ENCODE peak calls at places on chromosomes 6 and 20, in eight cellular contexts. One of them, this sample, is unnamed.

GRCh38 chr20:17493173-17493572 is 38.0 kb downstream of the BFSP1 start:
- DNase-seq in AG08396: no peak
- DNase-seq in HEK293T: no peak
- DNase-seq in activated naive CD8-positive, alpha-beta T cell treated with anti-CD3 and anti-CD28 coated beads, Interleukin-2, amount 10 ng/mL, durations not matched to agents 7 days and 5 days: no peak
- DNase-seq in fibroblast of lung: no peak
- DNase-seq in heart right ventricle: no peak
- DNase-seq in EL: no peak
- DNase-seq in SJSA1: no peak
- DNase-seq in this sample: no peak

GRCh38 chr20:642398-643174 is 10.4 kb downstream of the SRXN1 start:
- DNase-seq in AG08396: no peak
- DNase-seq in SJSA1: no peak
- DNase-seq in EL: no peak
- DNase-seq in HEK293T: no peak
- DNase-seq in activated naive CD8-positive, alpha-beta T cell treated with anti-CD3 and anti-CD28 coated beads, Interleukin-2, amount 10 ng/mL, durations not matched to agents 7 days and 5 days: no peak
- DNase-seq in heart right ventricle: peak
- DNase-seq in fibroblast of lung: peak
- DNase-seq in this sample: peak

GRCh38 chr6:40427196-40427595 is 160.0 kb downstream of the LRFN2 start:
- DNase-seq in HEK293T: no peak
- DNase-seq in activated naive CD8-positive, alpha-beta T cell treated with anti-CD3 and anti-CD28 coated beads, Interleukin-2, amount 10 ng/mL, durations not matched to agents 7 days and 5 days: no peak
- DNase-seq in SJSA1: no peak
- DNase-seq in EL: no peak
- DNase-seq in fibroblast of lung: no peak
- DNase-seq in AG08396: no peak
- DNase-seq in heart right ventricle: no peak
- DNase-seq in this sample: no peak

GRCh38 chr6:17042422-17043147 is 59.3 kb upstream of the STMND1 start:
- DNase-seq in AG08396: peak
- DNase-seq in heart right ventricle: peak
- DNase-seq in activated naive CD8-positive, alpha-beta T cell treated with anti-CD3 and anti-CD28 coated beads, Interleukin-2, amount 10 ng/mL, durations not matched to agents 7 days and 5 days: no peak
- DNase-seq in SJSA1: peak
- DNase-seq in HEK293T: peak
- DNase-seq in fibroblast of lung: peak
- DNase-seq in EL: peak
- DNase-seq in this sample: no peak

GRCh38 chr20:58054744-58055373 is 173.6 kb downstream of the ANKRD60 start:
- DNase-seq in HEK293T: no peak
- DNase-seq in AG08396: no peak
- DNase-seq in EL: no peak
- DNase-seq in activated naive CD8-positive, alpha-beta T cell treated with anti-CD3 and anti-CD28 coated beads, Interleukin-2, amount 10 ng/mL, durations not matched to agents 7 days and 5 days: no peak
- DNase-seq in SJSA1: no peak
- DNase-seq in fibroblast of lung: no peak
- DNase-seq in heart right ventricle: no peak
- DNase-seq in this sample: peak

GRCh38 chr6:108484016-108484415 is 76.7 kb upstream of the FOXO3 start:
- DNase-seq in SJSA1: no peak
- DNase-seq in EL: no peak
- DNase-seq in activated naive CD8-positive, alpha-beta T cell treated with anti-CD3 and anti-CD28 coated beads, Interleukin-2, amount 10 ng/mL, durations not matched to agents 7 days and 5 days: no peak
- DNase-seq in fibroblast of lung: peak
- DNase-seq in heart right ventricle: no peak
- DNase-seq in AG08396: no peak
- DNase-seq in HEK293T: no peak
- DNase-seq in this sample: no peak

GRCh38 chr6:166436195-166437139 is 53.7 kb upstream of the MPC1 start:
- DNase-seq in SJSA1: no peak
- DNase-seq in heart right ventricle: no peak
- DNase-seq in activated naive CD8-positive, alpha-beta T cell treated with anti-CD3 and anti-CD28 coated beads, Interleukin-2, amount 10 ng/mL, durations not matched to agents 7 days and 5 days: no peak
- DNase-seq in HEK293T: no peak
- DNase-seq in EL: no peak
- DNase-seq in AG08396: no peak
- DNase-seq in fibroblast of lung: no peak
- DNase-seq in this sample: no peak

GRCh38 chr6:106112446-106112845 is 26.3 kb downstream of the PRDM1 start:
- DNase-seq in SJSA1: no peak
- DNase-seq in EL: no peak
- DNase-seq in activated naive CD8-positive, alpha-beta T cell treated with anti-CD3 and anti-CD28 coated beads, Interleukin-2, amount 10 ng/mL, durations not matched to agents 7 days and 5 days: no peak
- DNase-seq in heart right ventricle: no peak
- DNase-seq in AG08396: no peak
- DNase-seq in HEK293T: no peak
- DNase-seq in fibroblast of lung: peak
- DNase-seq in this sample: no peak

GRCh38 chr20:22630698-22631097 is 46.3 kb upstream of the FOXA2 start:
- DNase-seq in heart right ventricle: no peak
- DNase-seq in SJSA1: no peak
- DNase-seq in fibroblast of lung: no peak
- DNase-seq in HEK293T: no peak
- DNase-seq in AG08396: no peak
- DNase-seq in EL: no peak
- DNase-seq in activated naive CD8-positive, alpha-beta T cell treated with anti-CD3 and anti-CD28 coated beads, Interleukin-2, amount 10 ng/mL, durations not matched to agents 7 days and 5 days: no peak
- DNase-seq in this sample: no peak

GRCh38 chr20:50395258-50395729 is 114.9 kb upstream of the PTPN1 start:
- DNase-seq in fibroblast of lung: peak
- DNase-seq in SJSA1: no peak
- DNase-seq in AG08396: no peak
- DNase-seq in heart right ventricle: peak
- DNase-seq in EL: peak
- DNase-seq in HEK293T: no peak
- DNase-seq in activated naive CD8-positive, alpha-beta T cell treated with anti-CD3 and anti-CD28 coated beads, Interleukin-2, amount 10 ng/mL, durations not matched to agents 7 days and 5 days: no peak
- DNase-seq in this sample: peak

GRCh38 chr6:107716688-107717089 is 107.4 kb downstream of the SCML4 start:
- DNase-seq in activated naive CD8-positive, alpha-beta T cell treated with anti-CD3 and anti-CD28 coated beads, Interleukin-2, amount 10 ng/mL, durations not matched to agents 7 days and 5 days: peak
- DNase-seq in fibroblast of lung: peak
- DNase-seq in SJSA1: peak
- DNase-seq in HEK293T: peak
- DNase-seq in heart right ventricle: no peak
- DNase-seq in AG08396: no peak
- DNase-seq in EL: peak
- DNase-seq in this sample: no peak

GRCh38 chr20:839626-840025 is 6.1 kb downstream of the FAM110A start:
- DNase-seq in AG08396: no peak
- DNase-seq in activated naive CD8-positive, alpha-beta T cell treated with anti-CD3 and anti-CD28 coated beads, Interleukin-2, amount 10 ng/mL, durations not matched to agents 7 days and 5 days: no peak
- DNase-seq in HEK293T: no peak
- DNase-seq in EL: no peak
- DNase-seq in fibroblast of lung: no peak
- DNase-seq in heart right ventricle: no peak
- DNase-seq in SJSA1: no peak
- DNase-seq in this sample: no peak

GRCh38 chr6:158926429-158926828 is 73.6 kb downstream of the RSPH3 start:
- DNase-seq in heart right ventricle: no peak
- DNase-seq in fibroblast of lung: peak
- DNase-seq in AG08396: no peak
- DNase-seq in HEK293T: no peak
- DNase-seq in SJSA1: peak
- DNase-seq in EL: peak
- DNase-seq in activated naive CD8-positive, alpha-beta T cell treated with anti-CD3 and anti-CD28 coated beads, Interleukin-2, amount 10 ng/mL, durations not matched to agents 7 days and 5 days: no peak
- DNase-seq in this sample: no peak

GRCh38 chr6:139230421-139230840 is 61.4 kb downstream of the TXLNB start:
- DNase-seq in EL: peak
- DNase-seq in activated naive CD8-positive, alpha-beta T cell treated with anti-CD3 and anti-CD28 coated beads, Interleukin-2, amount 10 ng/mL, durations not matched to agents 7 days and 5 days: no peak
- DNase-seq in SJSA1: no peak
- DNase-seq in fibroblast of lung: peak
- DNase-seq in AG08396: no peak
- DNase-seq in heart right ventricle: no peak
- DNase-seq in HEK293T: no peak
- DNase-seq in this sample: no peak

This sample was measured in left ventricle myocardium superior.